ENCODE peak calls at places on chromosomes 7 and 10, in seven cellular contexts. Q is naive thymus-derived CD4-positive, alpha-beta T cell; C is MM.1S; G is prostate gland; V is A549; P is iPS DF 6.9; E is SK-N-SH. T is an unnamed sample. For H3K4me1, the result is how much of the 10 kb centered on the place peaks cover.

GRCh38 chr7:138170298-138170697 is 94.0 kb downstream of the AKR1D1 start:
- DNase-seq in E (no peak), Q (no peak), V (no peak), C (no peak), P (no peak), G (no peak), T (no peak)

GRCh38 chr10:3549118-3549517 is 235.9 kb downstream of the KLF6 start:
- DNase-seq in V (no peak), P (no peak), E (no peak), G (no peak), C (no peak), Q (no peak), T (no peak)

GRCh38 chr7:2266911-2267310 is 24.9 kb downstream of the NUDT1 start:
- DNase-seq in E (no peak), P (no peak), G (no peak), Q (no peak), V (peak), C (no peak), T (no peak)

GRCh38 chr10:65518379-65518778 is 1407.5 kb upstream of the LRRTM3 start:
- DNase-seq in V (peak), E (no peak), G (no peak), Q (no peak), C (no peak), P (no peak), T (no peak)

GRCh38 chr10:18438356-18439126 is 212.8 kb downstream of the NSUN6 start:
- DNase-seq in C (no peak), G (no peak), V (no peak), Q (no peak), P (no peak), E (no peak), T (no peak)

GRCh38 chr7:92115821-92116220 is 18.5 kb downstream of the CYP51A1 start:
- DNase-seq in V (no peak), P (no peak), G (no peak), Q (no peak), C (no peak), E (no peak), T (no peak)

GRCh38 chr10:8279598-8279997 is 225.1 kb downstream of the GATA3 start:
- DNase-seq in G (no peak), E (peak), V (peak), C (no peak), Q (no peak), P (no peak), T (no peak)

GRCh38 chr7:136853654-136854053 is 14.8 kb upstream of the CHRM2 start:
- DNase-seq in C (no peak), Q (no peak), G (no peak), E (no peak), P (no peak), V (no peak), T (no peak)

GRCh38 chr10:35633006-35633980 is 8.8 kb downstream of the FZD8 start:
- DNase-seq in C (no peak), E (no peak), P (no peak), V (no peak), Q (no peak), G (no peak), T (no peak)

GRCh38 chr10:55631071-55631654 is 729.9 kb downstream of the ZWINT start:
- DNase-seq in E (peak), G (no peak), V (peak), Q (no peak), C (peak), P (peak), T (peak)

GRCh38 chr7:73811760-73812168 is 19.0 kb upstream of the CLDN4 start:
- DNase-seq in C (peak), V (peak), G (peak), Q (peak), P (no peak), E (peak), T (peak)

GRCh38 chr7:147570390-147570789 is 1020.2 kb upstream of the C7orf33 start:
- DNase-seq in P (no peak), G (no peak), E (no peak), C (no peak), V (no peak), Q (no peak), T (no peak)

GRCh38 chr7:90178592-90179279 is 24.5 kb downstream of the STEAP1 start:
- DNase-seq in Q (no peak), P (no peak), C (peak), V (peak), E (no peak), G (no peak), T (no peak)

GRCh38 chr7:32616625-32617024 is 121.3 kb downstream of the AVL9 start:
- DNase-seq in Q (no peak), E (no peak), V (peak), P (no peak), C (no peak), G (no peak), T (peak)

GRCh38 chr7:101164071-101164840 is 1.1 kb downstream of the VGF start:
- DNase-seq in Q (no peak), G (no peak), V (peak), C (no peak), E (peak), P (no peak), T (no peak)
- H3K4me1 ChIP-seq in Q (under half), G (under half), V (half or more), C (under half), E (under half), P (under half), T (under half)

DNA sequence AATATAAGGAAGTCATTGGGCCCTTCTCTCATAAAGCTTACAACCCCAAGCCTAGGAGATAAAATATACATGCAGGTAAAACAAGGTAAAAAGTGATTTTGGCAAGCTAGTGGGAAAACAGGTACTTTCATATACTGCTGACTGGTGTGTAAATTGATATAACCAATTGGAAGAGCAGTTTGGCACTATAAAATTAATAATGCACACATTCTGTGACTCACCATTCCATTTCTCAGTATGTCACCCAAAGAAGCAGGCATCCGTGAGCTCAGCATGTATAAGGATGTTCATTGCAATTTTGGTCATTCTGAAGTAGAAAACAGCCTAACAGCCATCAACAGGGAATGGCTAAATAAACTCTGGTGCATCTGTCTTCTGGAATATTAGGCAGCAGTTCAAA is 2.9 kb downstream of the MACROH2A2 start:
- DNase-seq in C (no peak), V (no peak), E (no peak), Q (no peak), G (no peak), P (no peak), T (no peak)
- H3K4me1 ChIP-seq in C (under half), V (under half), E (under half), Q (under half), G (under half), P (under half), T (under half)

DNA sequence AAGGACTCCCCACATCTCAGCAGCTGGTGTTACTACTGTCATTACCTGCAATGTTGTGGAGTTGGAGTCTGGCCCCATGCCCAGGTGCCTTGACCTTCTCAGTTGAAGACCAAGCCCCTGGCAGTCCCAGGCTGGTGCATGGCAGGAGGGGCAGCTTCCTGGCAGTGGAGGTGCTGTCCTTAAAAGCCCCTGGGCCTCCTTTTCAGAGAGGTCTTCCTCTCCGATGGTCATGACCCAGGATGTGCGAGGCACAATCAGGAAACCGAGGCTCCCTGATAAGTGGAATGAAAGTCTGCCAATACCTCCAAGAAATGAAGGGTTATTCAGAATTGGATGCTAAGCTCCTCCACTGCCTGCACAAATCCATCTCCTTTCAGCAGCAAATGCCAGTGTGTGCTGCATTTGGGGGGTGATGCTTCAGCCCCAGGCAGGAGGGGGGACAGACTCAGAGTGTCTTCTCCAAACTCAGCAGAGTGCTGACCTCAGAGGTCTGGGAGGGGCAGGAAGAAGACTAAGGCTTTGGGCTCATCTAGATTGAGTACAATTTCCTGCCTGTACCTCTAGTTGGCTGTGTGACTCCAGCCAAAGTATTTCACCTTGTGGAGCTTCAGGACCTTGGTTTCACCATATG is 97.0 kb upstream of the DDC start:
- DNase-seq in C (peak), V (no peak), G (no peak), Q (peak), P (no peak), E (no peak), T (peak)
- H3K4me1 ChIP-seq in C (half or more), V (under half), G (under half), Q (half or more), P (under half), E (under half), T (under half)

DNA sequence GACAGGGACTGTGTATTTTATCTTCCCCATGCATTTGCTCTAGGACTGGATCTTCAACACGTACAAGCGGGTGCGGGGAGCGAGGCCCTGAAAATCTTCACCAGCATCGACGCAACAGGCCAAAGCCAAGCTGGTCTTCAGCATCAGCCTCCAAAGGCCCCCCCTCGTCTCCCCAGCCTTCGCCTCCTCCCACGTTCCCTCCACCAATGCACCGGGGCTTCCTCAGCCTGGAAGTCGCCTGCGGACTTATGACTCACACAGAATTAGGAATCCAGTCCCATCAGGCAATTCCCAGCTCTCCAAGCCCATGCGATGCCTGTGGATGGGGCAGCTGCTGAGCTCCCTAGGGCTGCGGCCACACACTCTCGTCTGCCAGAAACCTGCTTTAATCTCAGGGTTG is 36.3 kb upstream of the RNF32 start:
- DNase-seq in E (no peak), C (no peak), P (no peak), V (no peak), Q (no peak), G (no peak), T (no peak)
- H3K4me1 ChIP-seq in E (under half), C (under half), P (under half), V (under half), Q (under half), G (under half), T (under half)

GRCh38 chr10:77541944-77542343 is 95.7 kb downstream of the KCNMA1 start:
- DNase-seq in V (no peak), C (no peak), P (no peak), E (no peak), G (no peak), Q (no peak), T (no peak)

GRCh38 chr10:77542860-77543259 is 94.7 kb downstream of the KCNMA1 start:
- DNase-seq in C (no peak), V (no peak), Q (no peak), E (no peak), G (no peak), P (no peak), T (no peak)

GRCh38 chr10:77544607-77545006 is 93.0 kb downstream of the KCNMA1 start:
- DNase-seq in P (no peak), G (no peak), Q (no peak), V (no peak), E (no peak), C (no peak), T (no peak)

GRCh38 chr10:77539147-77539935 is 98.3 kb downstream of the KCNMA1 start:
- DNase-seq in C (no peak), Q (no peak), G (no peak), E (no peak), P (no peak), V (no peak), T (no peak)

GRCh38 chr10:77541247-77541646 is 96.4 kb downstream of the KCNMA1 start:
- DNase-seq in P (no peak), C (no peak), V (no peak), Q (no peak), G (no peak), E (no peak), T (no peak)
- H3K4me1 ChIP-seq in P (under half), C (under half), V (under half), Q (under half), G (under half), E (under half), T (under half)

GRCh38 chr10:128046934-128047251 is 79.3 kb downstream of the MKI67 start:
- DNase-seq in G (no peak), Q (no peak), C (no peak), P (no peak), E (no peak), V (no peak), T (no peak)

GRCh38 chr10:128045833-128046120 is 80.4 kb downstream of the MKI67 start:
- DNase-seq in P (no peak), G (no peak), Q (no peak), C (no peak), V (no peak), E (no peak), T (no peak)

GRCh38 chr10:128047337-128047736 is 78.9 kb downstream of the MKI67 start:
- DNase-seq in C (peak), G (peak), P (peak), Q (peak), E (no peak), V (peak), T (peak)

GRCh38 chr10:128044961-128045832 is 81.0 kb downstream of the MKI67 start:
- DNase-seq in C (no peak), V (no peak), E (no peak), P (no peak), G (no peak), Q (no peak), T (no peak)

DNA sequence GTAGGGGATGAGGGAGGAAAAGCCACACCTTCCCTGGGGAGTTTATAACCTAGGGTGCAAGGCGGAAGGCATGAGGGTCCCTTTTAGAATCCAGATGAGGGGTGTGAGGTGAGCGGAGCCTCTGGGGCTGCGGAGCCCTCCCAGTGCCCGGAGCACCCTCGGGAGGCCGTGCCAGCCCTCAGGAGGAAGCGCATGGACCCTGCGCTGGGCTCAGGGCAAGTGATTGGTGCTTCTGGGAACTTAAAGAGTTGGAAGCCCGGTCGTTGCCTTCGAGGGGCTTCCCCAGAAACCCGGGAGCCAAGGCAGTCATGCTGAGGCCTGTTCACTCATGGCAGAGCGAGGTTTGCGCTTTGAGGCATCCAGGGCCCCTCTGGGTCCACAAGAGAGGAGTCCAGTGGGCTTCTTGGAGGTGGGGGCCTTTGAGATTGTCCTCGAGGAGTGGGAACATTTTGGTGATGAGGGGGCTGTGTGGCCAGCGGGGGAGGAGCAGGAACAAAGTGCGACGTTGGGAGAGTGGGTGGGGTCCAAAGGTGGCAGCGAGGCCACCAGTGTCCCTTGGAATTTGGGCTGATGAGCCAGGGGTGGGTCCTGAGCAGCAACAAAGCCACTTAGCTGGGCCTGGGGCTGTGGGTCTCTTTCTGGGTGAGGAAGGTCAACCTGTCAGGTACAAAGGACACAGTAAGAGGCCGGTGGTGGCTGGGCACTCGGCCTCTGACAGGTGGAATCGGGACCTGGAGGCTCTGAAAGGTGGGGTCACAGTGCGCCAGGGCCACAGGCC is 79.9 kb downstream of the MKI67 start:
- DNase-seq in Q (no peak), P (no peak), G (no peak), C (no peak), V (no peak), E (no peak), T (no peak)
- H3K4me1 ChIP-seq in Q (under half), P (under half), G (under half), C (under half), V (under half), E (under half), T (under half)

DNA sequence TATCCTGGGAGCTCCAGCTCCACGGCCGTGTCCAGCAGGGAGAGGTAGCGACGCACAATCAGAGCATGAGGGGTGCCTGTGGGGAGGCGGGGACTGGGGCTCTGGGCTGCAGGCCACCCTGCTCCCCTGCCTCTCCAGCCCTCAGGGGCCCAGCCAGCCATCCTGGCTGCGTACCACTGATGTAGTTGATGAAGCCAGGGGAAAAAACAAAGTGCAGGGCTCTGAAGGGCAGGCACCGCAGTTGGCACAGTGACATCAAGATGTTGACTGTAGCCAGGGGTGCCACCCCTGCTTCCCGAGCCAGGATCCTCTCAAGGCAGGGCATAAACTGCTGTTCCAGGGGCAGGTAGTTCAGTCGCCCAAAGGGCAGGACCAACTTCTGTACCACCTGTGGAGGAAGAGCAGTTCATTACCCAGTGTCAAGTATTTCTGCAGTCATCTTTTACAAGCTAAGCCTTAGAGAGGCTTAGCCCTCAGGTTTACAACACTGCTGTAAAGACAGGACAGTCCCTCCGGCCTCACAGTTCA is 2.8 kb downstream of the FASTK start:
- DNase-seq in V (no peak), G (no peak), Q (no peak), E (no peak), P (no peak), C (no peak), T (no peak)
- H3K4me1 ChIP-seq in V (under half), G (under half), Q (under half), E (under half), P (under half), C (under half), T (under half)

GRCh38 chr7:157500171-157500960 is 163.6 kb downstream of the DNAJB6 start:
- DNase-seq in P (no peak), E (no peak), G (no peak), V (no peak), C (no peak), Q (no peak), T (no peak)
- H3K4me1 ChIP-seq in P (under half), E (under half), G (under half), V (under half), C (under half), Q (under half), T (under half)

DNA sequence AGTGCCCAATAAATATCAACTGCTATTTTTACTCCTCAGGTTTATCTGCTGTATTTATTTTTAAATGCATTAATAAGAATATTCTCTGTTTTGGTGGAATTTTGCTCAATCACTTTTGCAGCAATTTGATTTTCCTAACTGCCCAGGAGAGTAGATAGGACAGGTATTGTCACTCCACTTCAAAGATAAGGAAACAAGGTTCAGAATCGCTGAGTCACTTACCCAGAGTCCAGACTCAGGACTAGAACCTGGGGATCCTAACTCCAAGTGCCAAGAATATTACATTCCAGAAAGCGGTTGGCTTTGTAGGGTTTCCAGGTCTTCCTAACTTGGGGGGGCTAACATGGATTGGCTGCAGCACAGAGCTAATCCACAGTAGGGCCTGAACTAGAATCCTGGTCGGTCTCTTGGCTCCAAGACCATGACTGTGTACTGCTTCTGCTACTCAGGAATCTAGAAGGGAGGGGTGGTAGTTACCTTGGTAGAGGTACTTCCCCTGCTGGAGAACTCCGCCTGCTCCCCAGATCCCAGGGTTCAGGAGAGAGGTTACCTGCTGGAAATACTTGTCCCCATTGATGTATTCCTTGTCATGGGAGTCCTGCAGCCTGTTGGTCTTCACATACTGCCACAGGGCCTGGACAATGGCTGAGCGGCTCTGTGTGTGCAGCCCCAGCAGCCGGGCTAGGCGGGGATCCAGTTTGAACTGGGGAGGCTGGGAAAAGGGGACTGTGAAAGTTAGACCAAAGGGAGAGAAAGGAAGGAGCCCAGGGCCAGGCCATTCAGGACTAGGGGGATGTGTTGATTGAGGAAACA is 7.3 kb downstream of the SMARCD3 start:
- DNase-seq in C (no peak), G (no peak), P (no peak), Q (no peak), V (no peak), E (no peak), T (no peak)
- H3K4me1 ChIP-seq in C (under half), G (under half), P (under half), Q (under half), V (under half), E (under half), T (under half)

GRCh38 chr10:29805134-29805691 is 170.4 kb upstream of the SVIL start:
- DNase-seq in P (no peak), E (no peak), G (no peak), Q (no peak), V (no peak), C (no peak), T (peak)
- H3K4me1 ChIP-seq in P (under half), E (under half), G (under half), Q (under half), V (half or more), C (under half), T (under half)